ENCODE peak calls at places on chromosomes 2 and 18, in four cellular contexts. K is breast epithelium, J is MM.1S, R is upper lobe of right lung. Z is an unnamed sample. For H3K4me1, the result is how much of the 10 kb centered on the place peaks cover.

GRCh38 chr18:54848121-54848520 is 19.8 kb downstream of the RAB27B start:
- DNase-seq in J (no peak), K (no peak), R (no peak), Z (no peak)

GRCh38 chr18:45686892-45687611 is 36.9 kb upstream of the SLC14A1 start:
- DNase-seq in J (peak), R (peak), K (no peak), Z (no peak)

GRCh38 chr2:231219289-231219688 is 20.9 kb downstream of the ARMC9 start:
- DNase-seq in R (no peak), J (no peak), K (no peak), Z (no peak)

GRCh38 chr2:139617747-139618146 is 837.6 kb upstream of the NXPH2 start:
- DNase-seq in K (no peak), J (no peak), R (no peak), Z (no peak)

GRCh38 chr2:113826346-113827285 is 63.3 kb upstream of the ACTR3 start:
- DNase-seq in J (no peak), K (no peak), R (no peak), Z (peak)

GRCh38 chr2:207042841-207043240 is 103.5 kb downstream of the CPO start:
- DNase-seq in K (no peak), J (no peak), R (no peak), Z (no peak)

GRCh38 chr2:28582595-28582994 is 86.7 kb downstream of the PLB1 start:
- DNase-seq in K (no peak), J (no peak), R (peak), Z (no peak)

GRCh38 chr2:25375371-25375988 is 33.8 kb upstream of the DNMT3A start:
- DNase-seq in J (no peak), K (no peak), R (peak), Z (no peak)

GRCh38 chr18:75253784-75254183 is 43.2 kb downstream of the TSHZ1 start:
- DNase-seq in J (no peak), K (no peak), R (no peak), Z (no peak)

GRCh38 chr2:26407517-26407916 is 5.8 kb downstream of the DRC1 start:
- DNase-seq in R (no peak), J (no peak), K (no peak), Z (no peak)

GRCh38 chr18:44943201-44943881 is 262.7 kb downstream of the SETBP1 start:
- DNase-seq in R (no peak), J (no peak), K (no peak), Z (no peak)

GRCh38 chr2:20448246-20449046 is 1.6 kb downstream of the RHOB start:
- DNase-seq in R (no peak), K (no peak), J (no peak), Z (no peak)

GRCh38 chr2:240567872-240568677 is at the start of gene RNPEPL1:
- DNase-seq in J (peak), K (peak), R (peak), Z (peak)

GRCh38 chr2:240346753-240347372 is 88.6 kb upstream of the GPC1 start:
- DNase-seq in R (peak), J (no peak), K (no peak), Z (no peak)

GRCh38 chr2:211473116-211473515 is 916.7 kb downstream of the CPS1 start:
- DNase-seq in R (no peak), J (no peak), K (no peak), Z (no peak)

GRCh38 chr18:59282341-59282740 is 9.1 kb upstream of the RAX start:
- DNase-seq in J (no peak), R (no peak), K (no peak), Z (no peak)

GRCh38 chr2:217262916-217263315 is 403.1 kb upstream of the TNP1 start:
- DNase-seq in K (no peak), R (no peak), J (no peak), Z (no peak)

GRCh38 chr18:54783100-54783499 is 45.2 kb upstream of the RAB27B start:
- DNase-seq in K (no peak), J (no peak), R (no peak), Z (no peak)

GRCh38 chr2:96202152-96202856 is 6.3 kb downstream of the STARD7 start:
- DNase-seq in K (no peak), J (no peak), R (no peak), Z (no peak)

GRCh38 chr2:20624156-20624883 is 26.6 kb downstream of the HS1BP3 start:
- DNase-seq in J (no peak), R (peak), K (peak), Z (peak)

GRCh38 chr18:74454279-74454741 is 2.8 kb downstream of the DIPK1C start:
- DNase-seq in K (no peak), J (no peak), R (no peak), Z (no peak)

GRCh38 chr2:235523486-235524150 is 29.8 kb downstream of the AGAP1 start:
- DNase-seq in J (no peak), R (peak), K (no peak), Z (no peak)

GRCh38 chr18:74141638-74142037 is 6.0 kb downstream of the FBXO15 start:
- DNase-seq in R (no peak), K (no peak), J (no peak), Z (no peak)

GRCh38 chr2:193847140-193847539 is 1652.4 kb upstream of the TMEFF2 start:
- DNase-seq in J (no peak), R (no peak), K (no peak), Z (no peak)

GRCh38 chr18:62944454-62944853 is 229.1 kb downstream of the PHLPP1 start:
- DNase-seq in R (no peak), K (no peak), J (no peak), Z (no peak)

GRCh38 chr2:238970553-238971081 is 122.7 kb downstream of the TWIST2 start:
- DNase-seq in K (no peak), J (peak), R (peak), Z (peak)

GRCh38 chr2:6556755-6557154 is 309.0 kb downstream of the CMPK2 start:
- DNase-seq in J (no peak), R (no peak), K (no peak), Z (no peak)

GRCh38 chr2:132446460-132446859 is 29.9 kb downstream of the GPR39 start:
- DNase-seq in R (no peak), J (no peak), K (no peak), Z (no peak)

GRCh38 chr2:132448331-132448730 is 31.7 kb downstream of the GPR39 start:
- DNase-seq in K (no peak), J (no peak), R (no peak), Z (no peak)

GRCh38 chr2:132449868-132450267 is 33.3 kb downstream of the GPR39 start:
- DNase-seq in R (no peak), K (no peak), J (no peak), Z (no peak)

GRCh38 chr2:132443106-132443505 is 26.5 kb downstream of the GPR39 start:
- DNase-seq in K (no peak), J (no peak), R (no peak), Z (no peak)

DNA sequence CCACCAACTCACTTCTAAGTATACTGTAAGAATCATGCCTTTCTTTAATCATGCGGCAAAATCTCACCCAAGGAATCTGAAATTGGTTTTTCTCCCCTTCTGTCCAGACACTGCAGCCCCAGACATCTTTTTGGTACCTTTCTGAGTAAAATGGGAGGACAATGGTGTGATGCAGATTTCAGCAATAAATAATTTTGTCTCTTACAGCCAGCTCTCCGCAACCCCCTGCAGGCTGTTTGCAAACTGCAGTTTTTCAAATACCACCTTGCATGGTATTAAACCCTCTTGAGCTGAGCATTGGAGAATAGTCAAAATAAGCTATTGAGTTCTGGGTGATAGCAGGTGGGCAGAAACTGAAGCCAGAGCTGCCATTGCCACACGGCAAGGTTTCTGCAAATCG is 32.2 kb downstream of the GPR39 start:
- DNase-seq in R (no peak), J (no peak), K (no peak), Z (no peak)
- TF ChIP-seq CTCF in R (peak), J (peak), K (peak), Z (peak)

GRCh38 chr2:223934870-223935269 is 10.3 kb downstream of the WDFY1 start:
- DNase-seq in R (no peak), J (no peak), K (no peak), Z (no peak)
- H3K4me1 ChIP-seq in R (half or more), J (under half), K (under half), Z (half or more)

GRCh38 chr2:62014102-62014501 is 108.6 kb downstream of the COMMD1 start:
- DNase-seq in J (no peak), R (no peak), K (peak), Z (peak)
- TF ChIP-seq CTCF in J (no peak), R (peak), K (no peak), Z (no peak)

GRCh38 chr2:218893349-218894167 is 12.9 kb downstream of the WNT10A start:
- DNase-seq in J (no peak), K (no peak), R (no peak), Z (no peak)
- H3K4me1 ChIP-seq in J (half or more), K (under half), R (under half), Z (under half)

DNA sequence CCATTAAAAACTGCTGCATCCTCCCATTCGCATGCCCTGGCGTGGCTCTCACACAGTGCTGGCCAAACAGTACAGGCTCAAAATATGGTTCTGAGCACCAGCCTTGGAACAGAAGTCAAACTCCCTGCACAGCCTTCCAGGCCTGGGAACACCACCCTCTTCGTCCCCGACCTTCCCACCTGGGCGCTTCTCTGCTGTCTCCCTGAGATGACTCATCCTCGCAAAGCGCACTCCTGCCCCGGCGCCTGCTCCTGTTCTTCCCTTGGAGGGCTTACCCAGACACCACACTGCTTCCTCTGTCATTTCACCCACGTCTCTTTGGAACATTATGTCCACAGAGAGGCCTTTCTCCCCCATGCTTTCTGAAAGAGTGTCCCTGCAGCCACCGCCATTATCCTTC is 172.7 kb downstream of the L3MBTL4 start:
- DNase-seq in R (no peak), J (no peak), K (no peak), Z (no peak)
- TF ChIP-seq CTCF in R (no peak), J (no peak), K (no peak), Z (no peak)

Z was measured in Caco-2.